ENCODE peak calls at places on chromosomes 3 and 15, in nine cellular contexts. L is endothelial cell, N is thoracic aorta, O is kidney, S is fibroblast of mammary gland, V is DND-41, D is ovary, U is RWPE1, J is fibroblast of the aortic adventitia. G is an unnamed sample.
A peak's percentile ranks its signal among the peaks of the same experiment; 100 is the strongest.

GRCh38 chr3:39978293-39978692 is 168.9 kb downstream of the MYRIP start:
- DNase-seq in L (no peak), N (no peak), O (no peak), S (no peak), V (no peak), D (no peak), U (no peak), J (no peak), G (no peak)

GRCh38 chr3:111919370-111920065 is 59.3 kb upstream of the ABHD10 start:
- DNase-seq in L (no peak), N (no peak), O (no peak), S (no peak), V (no peak), D (no peak), U (no peak), J (no peak), G (no peak)

GRCh38 chr15:48802867-48803266 is 8.0 kb downstream of the CEP152 start:
- DNase-seq in L (no peak), N (no peak), O (no peak), S (peak; percentile 96), V (no peak), D (no peak), U (peak; percentile 53), J (peak; percentile 91), G (no peak)

GRCh38 chr15:31871887-31872281 is 158.4 kb upstream of the CHRNA7 start:
- DNase-seq in L (no peak), N (no peak), O (no peak), S (no peak), V (no peak), D (no peak), U (no peak), J (no peak), G (no peak)

GRCh38 chr15:74525946-74526345 is 15.1 kb upstream of the ARID3B start:
- DNase-seq in L (no peak), N (no peak), O (no peak), S (peak; percentile 88), V (no peak), D (no peak), U (peak; percentile 92), J (peak; percentile 72), G (no peak)

GRCh38 chr3:156674911-156675743 is 737 bp downstream of the TIPARP start:
- DNase-seq in L (peak; percentile 58), N (peak; percentile 33), O (peak; percentile 90), S (peak; percentile 43), V (peak; percentile 60), D (peak; percentile 71), U (no peak), J (peak; percentile 53), G (peak; percentile 45)

GRCh38 chr3:125079675-125080045 is 23.9 kb upstream of the HEG1 start:
- DNase-seq in L (no peak), N (no peak), O (no peak), S (peak; percentile 38), V (no peak), D (no peak), U (no peak), J (peak; percentile 16), G (no peak)

GRCh38 chr3:16820485-16820884 is 64.3 kb upstream of the PLCL2 start:
- DNase-seq in L (no peak), N (no peak), O (no peak), S (no peak), V (no peak), D (no peak), U (no peak), J (no peak), G (no peak)

GRCh38 chr15:76330281-76330680 is 6.3 kb upstream of the ISL2 start:
- DNase-seq in L (no peak), N (no peak), O (no peak), S (peak; percentile 67), V (no peak), D (no peak), U (peak; percentile 60), J (peak; percentile 73), G (no peak)

GRCh38 chr3:195250473-195251251 is 20.3 kb downstream of the XXYLT1 start:
- DNase-seq in L (no peak), N (no peak), O (no peak), S (peak; percentile 60), V (peak; percentile 2), D (peak; percentile 37), U (no peak), J (peak; percentile 59), G (no peak)
- TF ChIP-seq CTCF in L (no peak), N (no peak), O (no peak), S (peak; percentile 39), V (no peak), D (no peak), U (no peak), J (peak; percentile 60), G (no peak)

GRCh38 chr15:100650685-100651084 is 48.3 kb downstream of the ASB7 start:
- DNase-seq in L (no peak), N (no peak), O (no peak), S (no peak), V (no peak), D (no peak), U (peak; percentile 47), J (no peak), G (no peak)
- TF ChIP-seq CTCF in L (no peak), N (no peak), O (no peak), S (no peak), V (peak; percentile 22), D (no peak), U (peak; percentile 54), J (peak; percentile 4), G (no peak)

DNA sequence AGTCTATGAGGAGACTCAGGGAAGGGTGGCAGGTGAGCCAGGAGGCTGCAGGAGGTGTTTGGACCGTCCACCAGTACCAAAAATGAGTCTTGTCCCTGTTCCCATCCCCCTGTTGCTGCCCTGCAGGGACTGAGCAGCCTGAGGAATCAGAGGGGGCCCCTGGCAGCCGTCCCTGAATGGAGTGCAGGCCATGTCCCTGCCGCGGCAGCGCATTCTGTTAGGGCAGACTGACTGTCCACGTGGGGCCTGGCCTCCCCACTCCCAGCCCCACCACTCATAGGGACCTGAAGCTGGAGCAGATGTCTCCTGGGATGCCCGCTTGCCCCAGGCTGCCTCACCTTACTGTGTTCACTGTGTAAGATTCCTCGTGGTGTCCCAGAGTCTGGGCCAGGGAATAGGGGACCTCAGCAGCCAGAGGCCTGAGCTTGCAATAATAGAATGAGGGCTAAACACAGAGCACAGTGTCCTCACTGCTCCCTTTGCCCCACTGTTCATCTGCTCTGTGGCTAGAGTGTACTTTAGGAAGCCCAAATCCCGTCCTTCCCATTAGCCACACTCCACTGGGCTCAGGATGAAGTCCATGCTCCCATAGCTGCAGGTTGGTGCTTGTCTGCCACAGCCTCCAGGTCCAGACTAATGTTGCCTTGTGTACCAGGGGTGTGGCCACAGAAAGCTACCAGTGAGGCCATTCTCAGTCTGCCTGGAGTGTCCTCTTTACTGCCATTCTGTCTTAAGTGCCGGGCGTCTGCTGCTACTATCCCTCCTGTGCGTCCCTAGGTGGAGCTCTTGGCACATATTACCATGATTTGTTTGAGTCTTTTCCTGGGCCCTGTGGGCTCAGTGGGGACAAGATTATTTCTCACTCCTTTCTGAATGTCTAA is 63.2 kb downstream of the HCN4 start:
- DNase-seq in L (peak; percentile 56), N (no peak), O (no peak), S (peak; percentile 70), V (peak; percentile 21), D (no peak), U (peak; percentile 74), J (peak; percentile 64), G (no peak)
- TF ChIP-seq CTCF in L (no peak), N (no peak), O (peak; percentile 50), S (peak; percentile 65), V (peak; percentile 64), D (no peak), U (peak; percentile 73), J (peak; percentile 65), G (peak; percentile 74)

GRCh38 chr3:142676151-142676550 is 47.7 kb upstream of the TRPC1 start:
- DNase-seq in L (no peak), N (no peak), O (no peak), S (no peak), V (no peak), D (no peak), U (no peak), J (no peak), G (no peak)

DNA sequence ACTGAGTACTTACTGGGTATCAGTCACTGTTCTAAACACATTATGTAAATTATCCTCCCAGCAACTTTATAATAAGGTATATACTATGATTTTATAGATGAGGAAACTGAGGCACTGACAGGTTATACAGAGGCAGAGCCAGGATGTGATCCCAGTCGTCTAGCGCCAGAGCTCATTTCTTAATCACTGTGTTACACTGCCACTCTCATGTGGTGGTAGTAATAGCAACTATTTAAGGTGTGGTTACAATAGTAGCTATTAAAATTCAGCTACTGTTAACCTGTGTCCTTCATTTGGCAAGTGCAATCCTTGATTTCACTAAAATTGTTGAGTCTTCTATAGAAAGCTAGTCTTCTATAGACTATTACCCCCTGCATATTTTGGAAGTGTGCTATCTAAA is 43.1 kb upstream of the TRPC1 start:
- DNase-seq in L (no peak), N (no peak), O (no peak), S (no peak), V (no peak), D (no peak), U (peak; percentile 20), J (peak; percentile 1), G (no peak)
- TF ChIP-seq CTCF in L (no peak), N (no peak), O (peak; percentile 47), S (no peak), V (no peak), D (no peak), U (no peak), J (no peak), G (no peak)

DNA sequence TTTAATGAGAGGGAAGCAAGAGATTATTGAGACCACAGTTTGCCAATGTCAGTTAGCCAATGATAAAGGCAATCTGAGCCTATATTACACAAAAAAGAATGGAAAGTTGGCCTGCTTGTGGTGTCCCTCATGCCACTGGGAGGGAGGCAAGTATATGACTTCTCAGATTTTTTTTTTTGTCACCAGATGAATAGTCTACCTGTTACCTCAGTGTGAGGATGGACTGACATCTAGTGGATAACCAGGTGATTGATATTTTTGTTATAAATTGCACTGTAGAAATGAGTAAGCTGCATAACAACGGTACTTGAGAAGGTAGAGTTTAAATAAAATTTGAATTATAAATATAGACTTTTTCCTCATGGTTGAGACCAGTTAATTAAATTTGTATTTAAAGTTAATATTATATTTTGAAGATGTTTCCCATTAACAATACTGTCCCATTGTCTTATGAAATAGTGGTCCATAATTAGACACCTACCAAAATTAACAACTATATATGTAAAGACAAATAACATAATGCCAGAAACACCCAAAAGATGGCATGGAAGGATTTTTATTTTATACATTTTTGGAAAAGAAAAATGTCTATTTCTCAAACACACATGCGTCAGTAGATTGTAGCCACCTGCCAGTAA is 237.8 kb upstream of the GADL1 start:
- DNase-seq in L (peak; percentile 5), N (no peak), O (no peak), S (peak; percentile 74), V (no peak), D (no peak), U (peak; percentile 36), J (peak; percentile 73), G (no peak)
- TF ChIP-seq CTCF in L (no peak), N (peak; percentile 35), O (peak; percentile 61), S (peak; percentile 69), V (peak; percentile 54), D (no peak), U (peak; percentile 73), J (peak; percentile 57), G (peak; percentile 29)

GRCh38 chr3:14371573-14372474 is 30.6 kb upstream of the SLC6A6 start:
- DNase-seq in L (no peak), N (peak; percentile 15), O (peak; percentile 95), S (peak; percentile 43), V (no peak), D (no peak), U (peak; percentile 41), J (peak; percentile 49), G (peak; percentile 94)
- TF ChIP-seq CTCF in L (no peak), N (no peak), O (no peak), S (no peak), V (no peak), D (no peak), U (no peak), J (no peak), G (peak; percentile 39)

G was measured in CD14-positive monocyte.